ENCODE peak calls at places on chromosomes 7 and 10, in ten cellular contexts. O is coronary artery, E is fibroblast of mammary gland, N is left lung, H is A549, T is brain microvascular endothelial cell, L is BJ, U is WERI-Rb-1, C is uterus, R is GM12878. J is an unnamed sample.

GRCh38 chr7:135845415-135846075 is 96.9 kb upstream of the FAM180A start:
- DNase-seq in O (no peak), E (no peak), N (no peak), H (no peak), T (no peak), L (no peak), U (no peak), C (no peak), R (no peak), J (no peak)

GRCh38 chr10:122657255-122657654 is 42.4 kb downstream of the C10orf120 start:
- DNase-seq in O (no peak), E (no peak), N (no peak), H (no peak), T (no peak), L (no peak), U (no peak), C (no peak), R (no peak), J (no peak)

GRCh38 chr7:142461437-142461836 is 203.6 kb upstream of the PRSS58 start:
- DNase-seq in O (no peak), E (peak; percentile 92), N (no peak), H (no peak), T (peak; percentile 81), L (peak; percentile 89), U (no peak), C (no peak), R (no peak), J (no peak)

GRCh38 chr10:131744356-131744755 is 156.5 kb upstream of the PPP2R2D start:
- DNase-seq in O (no peak), E (no peak), N (no peak), H (no peak), T (no peak), L (no peak), U (no peak), C (no peak), R (no peak), J (peak; percentile 10)

GRCh38 chr7:30983042-30983913 is 19.5 kb downstream of the GHRHR start:
- DNase-seq in O (peak; percentile 81), E (peak; percentile 80), N (peak; percentile 91), H (peak; percentile 77), T (peak; percentile 74), L (no peak), U (peak; percentile 88), C (peak; percentile 75), R (no peak), J (peak; percentile 96)

GRCh38 chr7:94403546-94403945 is 8.9 kb downstream of the COL1A2 start:
- DNase-seq in O (no peak), E (peak; percentile 30), N (no peak), H (no peak), T (no peak), L (no peak), U (no peak), C (no peak), R (no peak), J (no peak)

GRCh38 chr10:55274367-55274766 is 473.3 kb upstream of the PCDH15 start:
- DNase-seq in O (no peak), E (no peak), N (no peak), H (no peak), T (no peak), L (no peak), U (no peak), C (no peak), R (no peak), J (no peak)

GRCh38 chr7:116706668-116707126 is 34.7 kb downstream of the MET start:
- DNase-seq in O (no peak), E (peak; percentile 59), N (no peak), H (peak; percentile 82), T (peak; percentile 59), L (no peak), U (no peak), C (no peak), R (no peak), J (no peak)

GRCh38 chr10:119337796-119338432 is 130.5 kb downstream of the GRK5 start:
- DNase-seq in O (no peak), E (peak; percentile 52), N (no peak), H (no peak), T (peak; percentile 70), L (no peak), U (peak; percentile 39), C (no peak), R (no peak), J (no peak)

GRCh38 chr10:68202965-68203358 is 29.0 kb downstream of the ATOH7 start:
- DNase-seq in O (no peak), E (peak; percentile 65), N (no peak), H (no peak), T (peak; percentile 59), L (no peak), U (no peak), C (no peak), R (no peak), J (no peak)

GRCh38 chr7:27112361-27112760 is 9.9 kb upstream of the HOXA2 start:
- DNase-seq in O (no peak), E (no peak), N (no peak), H (no peak), T (no peak), L (no peak), U (no peak), C (no peak), R (no peak), J (no peak)

GRCh38 chr7:84182301-84182700 is 12.3 kb downstream of the SEMA3A start:
- DNase-seq in O (no peak), E (no peak), N (no peak), H (no peak), T (no peak), L (no peak), U (no peak), C (no peak), R (no peak), J (no peak)

GRCh38 chr7:84181628-84182027 is 13.0 kb downstream of the SEMA3A start:
- DNase-seq in O (no peak), E (no peak), N (no peak), H (no peak), T (no peak), L (no peak), U (no peak), C (no peak), R (no peak), J (no peak)

GRCh38 chr7:84175461-84175860 is 19.1 kb downstream of the SEMA3A start:
- DNase-seq in O (no peak), E (no peak), N (no peak), H (no peak), T (no peak), L (no peak), U (no peak), C (no peak), R (no peak), J (no peak)

GRCh38 chr7:84176716-84177115 is 17.9 kb downstream of the SEMA3A start:
- DNase-seq in O (no peak), E (no peak), N (no peak), H (no peak), T (no peak), L (no peak), U (no peak), C (no peak), R (no peak), J (no peak)

GRCh38 chr7:84178013-84178412 is 16.6 kb downstream of the SEMA3A start:
- DNase-seq in O (no peak), E (no peak), N (no peak), H (peak; percentile 31), T (no peak), L (no peak), U (no peak), C (no peak), R (no peak), J (no peak)
- TF ChIP-seq CTCF in O (no peak), E (no peak), N (no peak), H (no peak), T (no peak), L (no peak), U (no peak), C (no peak), R (no peak), J (no peak)

GRCh38 chr7:85191383-85191782 is 4.5 kb upstream of the SEMA3D start:
- DNase-seq in O (no peak), E (peak; percentile 43), N (no peak), H (peak; percentile 13), T (no peak), L (no peak), U (no peak), C (no peak), R (no peak), J (no peak)
- TF ChIP-seq CTCF in O (peak; percentile 17), E (peak; percentile 44), N (no peak), H (peak; percentile 31), T (peak; percentile 36), L (peak; percentile 43), U (no peak), C (no peak), R (no peak), J (peak; percentile 22)

DNA sequence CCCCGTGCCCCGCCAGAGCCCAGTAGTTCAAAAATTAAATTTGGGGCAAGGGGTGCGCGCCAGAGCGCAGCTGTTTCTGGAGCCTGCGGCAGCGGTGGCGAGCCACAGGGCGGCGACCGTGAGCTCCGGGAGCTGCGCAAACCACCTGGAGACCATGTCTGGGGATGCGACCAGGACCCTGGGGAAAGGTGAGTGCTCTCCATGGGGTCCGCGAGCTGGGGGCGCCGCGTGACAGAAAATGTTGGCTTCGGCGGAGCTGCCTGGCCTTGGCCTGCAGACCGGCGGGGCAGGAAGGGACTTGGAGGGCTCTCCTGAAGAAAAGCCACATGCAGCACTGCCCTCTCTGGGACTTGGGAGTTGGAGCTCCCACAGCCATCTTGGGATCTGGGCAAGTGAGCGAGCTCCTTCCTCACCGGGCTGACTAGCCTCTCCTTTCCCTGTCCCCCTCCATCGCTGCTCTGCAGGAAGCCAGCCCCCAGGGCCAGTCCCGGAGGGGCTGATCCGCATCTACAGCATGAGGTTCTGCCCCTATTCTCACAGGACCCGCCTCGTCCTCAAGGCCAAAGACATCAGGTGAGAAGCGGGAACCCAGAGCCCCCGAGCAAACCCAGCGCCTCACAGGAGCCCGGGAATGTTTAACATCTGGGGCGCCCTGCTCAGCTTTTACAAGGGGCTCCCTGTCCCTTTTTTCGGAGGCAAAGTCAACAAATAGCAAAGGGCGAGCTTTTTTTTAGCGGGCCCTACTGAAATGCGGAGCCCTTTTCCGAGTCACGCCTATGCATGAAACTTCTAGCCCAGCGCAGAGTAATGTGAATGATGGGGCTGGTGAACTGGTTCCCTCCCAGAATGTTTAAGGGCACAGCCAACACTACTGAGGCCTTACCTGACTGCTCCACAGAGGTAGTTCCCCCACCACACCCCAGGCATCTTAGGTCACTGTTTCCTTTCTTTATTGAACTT is 6.1 kb downstream of the GSTO2 start:
- DNase-seq in O (no peak), E (peak; percentile 21), N (peak; percentile 91), H (peak; percentile 57), T (no peak), L (no peak), U (no peak), C (no peak), R (no peak), J (peak; percentile 61)
- TF ChIP-seq CTCF in O (peak; percentile 58), E (peak; percentile 79), N (peak; percentile 84), H (peak; percentile 83), T (peak; percentile 97), L (peak; percentile 97), U (peak; percentile 71), C (peak; percentile 73), R (peak; percentile 97), J (peak; percentile 77)

GRCh38 chr7:100428967-100429636 is 529 bp upstream of the MEPCE start:
- DNase-seq in O (peak; percentile 100), E (peak; percentile 99), N (peak; percentile 100), H (peak; percentile 100), T (peak; percentile 100), L (peak; percentile 98), U (peak; percentile 100), C (peak; percentile 100), R (peak; percentile 96), J (peak; percentile 100)
- TF ChIP-seq CTCF in O (no peak), E (no peak), N (no peak), H (no peak), T (peak; percentile 21), L (peak; percentile 5), U (no peak), C (peak; percentile 24), R (no peak), J (peak; percentile 63)